ENCODE peak calls at places on chromosomes 5 and 9, in nine cellular contexts. One of them, this sample, is unnamed.
A peak's percentile ranks its signal among the peaks of the same experiment; 100 is the strongest.

GRCh38 chr5:8842906-8843590 is 702.8 kb downstream of the SEMA5A start:
- DNase-seq in right lobe of liver: peak; percentile 43
- DNase-seq in fibroblast of mammary gland: peak; percentile 59
- DNase-seq in endothelial cell: no peak
- DNase-seq in psoas muscle: no peak
- DNase-seq in tibial nerve: peak; percentile 35
- DNase-seq in right atrium auricular region: no peak
- DNase-seq in tibial artery: no peak
- DNase-seq in Calu3: peak; percentile 6
- DNase-seq in this sample: no peak

GRCh38 chr5:128965011-128965637 is at the start of gene SLC27A6:
- DNase-seq in tibial artery: no peak
- DNase-seq in right atrium auricular region: no peak
- DNase-seq in endothelial cell: peak; percentile 45
- DNase-seq in tibial nerve: no peak
- DNase-seq in psoas muscle: no peak
- DNase-seq in fibroblast of mammary gland: peak; percentile 10
- DNase-seq in right lobe of liver: no peak
- DNase-seq in Calu3: no peak
- DNase-seq in this sample: no peak

GRCh38 chr5:38532165-38532669 is 24.2 kb downstream of the LIFR start:
- DNase-seq in Calu3: no peak
- DNase-seq in tibial nerve: no peak
- DNase-seq in right atrium auricular region: no peak
- DNase-seq in endothelial cell: no peak
- DNase-seq in fibroblast of mammary gland: no peak
- DNase-seq in right lobe of liver: no peak
- DNase-seq in tibial artery: no peak
- DNase-seq in psoas muscle: peak; percentile 21
- DNase-seq in this sample: no peak

GRCh38 chr5:174520420-174521396 is 203.7 kb upstream of the MSX2 start:
- DNase-seq in endothelial cell: no peak
- DNase-seq in fibroblast of mammary gland: no peak
- DNase-seq in psoas muscle: no peak
- DNase-seq in right atrium auricular region: peak; percentile 47
- DNase-seq in tibial nerve: no peak
- DNase-seq in Calu3: peak; percentile 73
- DNase-seq in tibial artery: no peak
- DNase-seq in right lobe of liver: no peak
- DNase-seq in this sample: no peak

GRCh38 chr5:40221796-40222195 is 457.9 kb upstream of the PTGER4 start:
- DNase-seq in right lobe of liver: no peak
- DNase-seq in psoas muscle: no peak
- DNase-seq in right atrium auricular region: no peak
- DNase-seq in fibroblast of mammary gland: peak; percentile 94
- DNase-seq in endothelial cell: no peak
- DNase-seq in tibial nerve: no peak
- DNase-seq in tibial artery: no peak
- DNase-seq in Calu3: no peak
- DNase-seq in this sample: no peak

GRCh38 chr9:32918628-32919027 is 82.8 kb downstream of the APTX start:
- DNase-seq in right atrium auricular region: no peak
- DNase-seq in tibial artery: no peak
- DNase-seq in fibroblast of mammary gland: no peak
- DNase-seq in right lobe of liver: no peak
- DNase-seq in endothelial cell: no peak
- DNase-seq in psoas muscle: no peak
- DNase-seq in Calu3: no peak
- DNase-seq in tibial nerve: no peak
- DNase-seq in this sample: no peak

GRCh38 chr9:14424323-14424722 is 110.4 kb upstream of the NFIB start:
- DNase-seq in psoas muscle: no peak
- DNase-seq in endothelial cell: no peak
- DNase-seq in Calu3: no peak
- DNase-seq in right atrium auricular region: no peak
- DNase-seq in tibial nerve: no peak
- DNase-seq in tibial artery: no peak
- DNase-seq in fibroblast of mammary gland: no peak
- DNase-seq in right lobe of liver: no peak
- DNase-seq in this sample: no peak

GRCh38 chr5:169125571-169125970 is 175.4 kb downstream of the SLIT3 start:
- DNase-seq in right lobe of liver: no peak
- DNase-seq in Calu3: no peak
- DNase-seq in tibial nerve: no peak
- DNase-seq in right atrium auricular region: no peak
- DNase-seq in endothelial cell: no peak
- DNase-seq in tibial artery: no peak
- DNase-seq in psoas muscle: no peak
- DNase-seq in fibroblast of mammary gland: no peak
- DNase-seq in this sample: no peak

GRCh38 chr9:136104488-136104800 is 9.4 kb upstream of the NACC2 start:
- DNase-seq in right lobe of liver: no peak
- DNase-seq in Calu3: no peak
- DNase-seq in tibial artery: no peak
- DNase-seq in tibial nerve: no peak
- DNase-seq in endothelial cell: no peak
- DNase-seq in fibroblast of mammary gland: no peak
- DNase-seq in psoas muscle: no peak
- DNase-seq in right atrium auricular region: no peak
- DNase-seq in this sample: no peak

GRCh38 chr5:120457839-120458507 is 6.1 kb upstream of the PRR16 start:
- DNase-seq in tibial artery: peak; percentile 88
- DNase-seq in right atrium auricular region: peak; percentile 79
- DNase-seq in fibroblast of mammary gland: peak; percentile 75
- DNase-seq in tibial nerve: peak; percentile 61
- DNase-seq in endothelial cell: peak; percentile 60
- DNase-seq in right lobe of liver: peak; percentile 81
- DNase-seq in psoas muscle: peak; percentile 81
- DNase-seq in Calu3: peak; percentile 89
- DNase-seq in this sample: peak; percentile 84

GRCh38 chr9:91483189-91483691 is 59.6 kb upstream of the NFIL3 start:
- DNase-seq in right lobe of liver: no peak
- DNase-seq in fibroblast of mammary gland: peak; percentile 12
- DNase-seq in tibial nerve: no peak
- DNase-seq in tibial artery: peak; percentile 77
- DNase-seq in psoas muscle: peak; percentile 35
- DNase-seq in endothelial cell: no peak
- DNase-seq in right atrium auricular region: peak; percentile 80
- DNase-seq in Calu3: no peak
- DNase-seq in this sample: no peak

GRCh38 chr9:3879731-3880493 is 354.1 kb upstream of the RFX3 start:
- DNase-seq in right atrium auricular region: no peak
- DNase-seq in endothelial cell: no peak
- DNase-seq in tibial artery: no peak
- DNase-seq in Calu3: no peak
- DNase-seq in right lobe of liver: no peak
- DNase-seq in tibial nerve: no peak
- DNase-seq in psoas muscle: no peak
- DNase-seq in fibroblast of mammary gland: peak; percentile 40
- DNase-seq in this sample: no peak

GRCh38 chr5:120600639-120601038 is 136.5 kb downstream of the PRR16 start:
- DNase-seq in tibial nerve: no peak
- DNase-seq in endothelial cell: no peak
- DNase-seq in Calu3: no peak
- DNase-seq in fibroblast of mammary gland: no peak
- DNase-seq in right lobe of liver: no peak
- DNase-seq in tibial artery: no peak
- DNase-seq in psoas muscle: no peak
- DNase-seq in right atrium auricular region: no peak
- DNase-seq in this sample: no peak

GRCh38 chr9:86946712-86947145 is 577 bp downstream of the GAS1 start:
- DNase-seq in tibial nerve: peak; percentile 55
- DNase-seq in right lobe of liver: peak; percentile 73
- DNase-seq in psoas muscle: peak; percentile 65
- DNase-seq in fibroblast of mammary gland: peak; percentile 50
- DNase-seq in right atrium auricular region: no peak
- DNase-seq in Calu3: no peak
- DNase-seq in endothelial cell: no peak
- DNase-seq in tibial artery: peak; percentile 83
- DNase-seq in this sample: no peak

GRCh38 chr5:80275347-80275746 is 19.5 kb upstream of the SERINC5 start:
- DNase-seq in right atrium auricular region: no peak
- DNase-seq in right lobe of liver: no peak
- DNase-seq in tibial artery: no peak
- DNase-seq in tibial nerve: no peak
- DNase-seq in endothelial cell: peak; percentile 18
- DNase-seq in Calu3: peak; percentile 38
- DNase-seq in fibroblast of mammary gland: peak; percentile 21
- DNase-seq in psoas muscle: no peak
- DNase-seq in this sample: no peak
- TF ChIP-seq CTCF in right atrium auricular region: peak; percentile 55
- TF ChIP-seq CTCF in right lobe of liver: peak; percentile 49
- TF ChIP-seq CTCF in tibial artery: no peak
- TF ChIP-seq CTCF in tibial nerve: peak; percentile 47
- TF ChIP-seq CTCF in endothelial cell: peak; percentile 10
- TF ChIP-seq CTCF in Calu3: peak; percentile 33
- TF ChIP-seq CTCF in fibroblast of mammary gland: peak; percentile 37
- TF ChIP-seq CTCF in psoas muscle: peak; percentile 36
- TF ChIP-seq CTCF in this sample: peak; percentile 76

DNA sequence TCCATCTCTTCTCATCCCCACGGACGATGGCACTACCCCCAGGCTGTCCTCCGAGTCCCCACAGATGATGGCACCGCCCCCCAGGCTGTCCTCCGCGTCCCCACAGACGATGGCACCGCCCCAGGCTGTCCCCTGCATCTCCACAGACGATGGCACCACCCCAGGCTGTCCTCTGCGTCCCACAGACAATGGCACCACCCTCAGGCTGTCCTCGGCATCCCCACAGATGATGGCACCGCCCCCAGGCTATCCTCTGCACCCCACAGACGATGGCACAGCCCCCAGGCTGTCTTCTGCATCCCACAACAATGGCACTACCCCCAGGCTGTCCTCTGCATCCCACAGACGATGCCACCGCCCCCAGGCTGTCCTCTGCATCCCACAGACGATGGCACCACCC is 57.4 kb upstream of the PTCH1 start:
- DNase-seq in right lobe of liver: no peak
- DNase-seq in endothelial cell: no peak
- DNase-seq in tibial artery: no peak
- DNase-seq in Calu3: no peak
- DNase-seq in right atrium auricular region: no peak
- DNase-seq in tibial nerve: no peak
- DNase-seq in psoas muscle: no peak
- DNase-seq in fibroblast of mammary gland: no peak
- DNase-seq in this sample: no peak
- TF ChIP-seq CTCF in right lobe of liver: no peak
- TF ChIP-seq CTCF in endothelial cell: no peak
- TF ChIP-seq CTCF in tibial artery: no peak
- TF ChIP-seq CTCF in Calu3: no peak
- TF ChIP-seq CTCF in right atrium auricular region: peak; percentile 19
- TF ChIP-seq CTCF in tibial nerve: no peak
- TF ChIP-seq CTCF in psoas muscle: no peak
- TF ChIP-seq CTCF in fibroblast of mammary gland: no peak
- TF ChIP-seq CTCF in this sample: no peak

GRCh38 chr5:2492476-2492875 is 259.0 kb downstream of the IRX2 start:
- DNase-seq in right lobe of liver: no peak
- DNase-seq in psoas muscle: no peak
- DNase-seq in tibial artery: no peak
- DNase-seq in endothelial cell: no peak
- DNase-seq in right atrium auricular region: no peak
- DNase-seq in tibial nerve: no peak
- DNase-seq in fibroblast of mammary gland: no peak
- DNase-seq in Calu3: no peak
- DNase-seq in this sample: no peak

GRCh38 chr5:2493356-2493755 is 258.1 kb downstream of the IRX2 start:
- DNase-seq in psoas muscle: no peak
- DNase-seq in right lobe of liver: no peak
- DNase-seq in Calu3: no peak
- DNase-seq in tibial nerve: no peak
- DNase-seq in tibial artery: no peak
- DNase-seq in right atrium auricular region: no peak
- DNase-seq in fibroblast of mammary gland: no peak
- DNase-seq in endothelial cell: no peak
- DNase-seq in this sample: no peak

GRCh38 chr5:2499917-2500316 is 251.6 kb downstream of the IRX2 start:
- DNase-seq in right lobe of liver: no peak
- DNase-seq in right atrium auricular region: no peak
- DNase-seq in tibial artery: no peak
- DNase-seq in psoas muscle: no peak
- DNase-seq in tibial nerve: no peak
- DNase-seq in Calu3: no peak
- DNase-seq in endothelial cell: no peak
- DNase-seq in fibroblast of mammary gland: no peak
- DNase-seq in this sample: no peak

GRCh38 chr5:2491846-2492245 is 259.6 kb downstream of the IRX2 start:
- DNase-seq in Calu3: no peak
- DNase-seq in endothelial cell: no peak
- DNase-seq in tibial nerve: no peak
- DNase-seq in right lobe of liver: no peak
- DNase-seq in psoas muscle: no peak
- DNase-seq in right atrium auricular region: no peak
- DNase-seq in tibial artery: no peak
- DNase-seq in fibroblast of mammary gland: no peak
- DNase-seq in this sample: no peak

GRCh38 chr5:2496126-2496525 is 255.4 kb downstream of the IRX2 start:
- DNase-seq in tibial artery: no peak
- DNase-seq in fibroblast of mammary gland: no peak
- DNase-seq in tibial nerve: no peak
- DNase-seq in Calu3: no peak
- DNase-seq in psoas muscle: no peak
- DNase-seq in endothelial cell: no peak
- DNase-seq in right lobe of liver: no peak
- DNase-seq in right atrium auricular region: no peak
- DNase-seq in this sample: no peak
- TF ChIP-seq CTCF in tibial artery: no peak
- TF ChIP-seq CTCF in fibroblast of mammary gland: no peak
- TF ChIP-seq CTCF in tibial nerve: no peak
- TF ChIP-seq CTCF in Calu3: no peak
- TF ChIP-seq CTCF in psoas muscle: no peak
- TF ChIP-seq CTCF in endothelial cell: no peak
- TF ChIP-seq CTCF in right lobe of liver: no peak
- TF ChIP-seq CTCF in right atrium auricular region: no peak
- TF ChIP-seq CTCF in this sample: no peak

GRCh38 chr9:31808770-31809169 is 575.7 kb upstream of the ACO1 start:
- DNase-seq in right lobe of liver: no peak
- DNase-seq in Calu3: no peak
- DNase-seq in right atrium auricular region: no peak
- DNase-seq in tibial nerve: no peak
- DNase-seq in psoas muscle: no peak
- DNase-seq in fibroblast of mammary gland: no peak
- DNase-seq in tibial artery: no peak
- DNase-seq in endothelial cell: no peak
- DNase-seq in this sample: no peak

DNA sequence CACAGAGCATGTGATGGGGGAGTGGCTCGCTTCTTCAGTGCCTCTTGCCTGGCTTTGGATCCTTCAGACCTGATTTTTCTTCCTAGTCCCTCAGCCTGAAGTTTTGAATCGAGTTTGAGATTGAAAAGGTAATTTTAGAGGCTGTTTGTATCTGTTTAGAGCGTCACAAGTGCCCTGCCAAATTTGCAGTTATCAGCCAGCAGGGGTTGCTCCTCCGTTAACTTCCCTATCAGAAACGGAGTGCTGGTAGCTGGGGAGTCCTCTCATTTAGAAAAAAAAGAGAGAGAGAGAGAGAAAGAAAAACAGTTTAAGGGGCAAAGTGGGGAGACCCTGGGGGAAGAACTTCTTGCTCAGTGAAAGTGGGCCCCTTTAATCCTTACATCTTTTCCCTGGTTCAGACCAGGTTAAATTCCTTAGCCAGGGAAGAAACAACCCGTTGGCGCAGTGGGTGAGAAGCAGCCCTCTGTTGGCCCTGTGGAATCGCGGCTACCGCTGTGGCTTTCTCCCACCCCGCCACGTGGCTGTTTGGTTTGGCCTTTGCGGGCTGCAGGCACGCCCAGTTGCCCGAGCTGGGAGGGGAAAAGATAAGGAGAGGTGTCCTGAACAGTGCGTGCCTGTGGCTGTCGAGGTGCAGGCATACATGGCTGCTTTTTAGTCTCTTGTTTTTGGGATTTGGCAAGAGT is 576.7 kb upstream of the ACO1 start:
- DNase-seq in right atrium auricular region: no peak
- DNase-seq in tibial artery: no peak
- DNase-seq in fibroblast of mammary gland: no peak
- DNase-seq in psoas muscle: no peak
- DNase-seq in tibial nerve: no peak
- DNase-seq in endothelial cell: no peak
- DNase-seq in right lobe of liver: no peak
- DNase-seq in Calu3: peak; percentile 36
- DNase-seq in this sample: no peak
- TF ChIP-seq CTCF in right atrium auricular region: no peak
- TF ChIP-seq CTCF in tibial artery: no peak
- TF ChIP-seq CTCF in fibroblast of mammary gland: no peak
- TF ChIP-seq CTCF in psoas muscle: no peak
- TF ChIP-seq CTCF in tibial nerve: no peak
- TF ChIP-seq CTCF in endothelial cell: no peak
- TF ChIP-seq CTCF in right lobe of liver: no peak
- TF ChIP-seq CTCF in Calu3: peak; percentile 11
- TF ChIP-seq CTCF in this sample: peak; percentile 29

This sample was measured in chondrocyte.